ENCODE peak calls at places on chromosomes 11 and 22, in four cellular contexts. One of them, this sample, is unnamed.

GRCh38 chr11:70467196-70468085 is 69.1 kb downstream of the CTTN start:
- DNase-seq in adrenal gland: peak
- DNase-seq in activated B cell treated with CpG ODN at 0.5 μM for 24 hours: no peak
- DNase-seq in lower lobe of right lung: peak
- DNase-seq in this sample: no peak

GRCh38 chr11:2977113-2977512 is 15.0 kb downstream of the NAP1L4 start:
- DNase-seq in adrenal gland: no peak
- DNase-seq in activated B cell treated with CpG ODN at 0.5 μM for 24 hours: no peak
- DNase-seq in lower lobe of right lung: no peak
- DNase-seq in this sample: no peak

GRCh38 chr11:74815966-74816365 is 67.3 kb downstream of the RNF169 start:
- DNase-seq in activated B cell treated with CpG ODN at 0.5 μM for 24 hours: no peak
- DNase-seq in lower lobe of right lung: no peak
- DNase-seq in adrenal gland: no peak
- DNase-seq in this sample: no peak

GRCh38 chr22:25777870-25778269 is 35.9 kb downstream of the MYO18B start:
- DNase-seq in activated B cell treated with CpG ODN at 0.5 μM for 24 hours: no peak
- DNase-seq in lower lobe of right lung: no peak
- DNase-seq in adrenal gland: no peak
- DNase-seq in this sample: no peak

GRCh38 chr11:110518809-110519514 is 89.2 kb downstream of the FDX1 start:
- DNase-seq in lower lobe of right lung: no peak
- DNase-seq in activated B cell treated with CpG ODN at 0.5 μM for 24 hours: no peak
- DNase-seq in adrenal gland: no peak
- DNase-seq in this sample: no peak

GRCh38 chr22:26718905-26719304 is 61.5 kb downstream of the MIAT start:
- DNase-seq in lower lobe of right lung: no peak
- DNase-seq in adrenal gland: no peak
- DNase-seq in activated B cell treated with CpG ODN at 0.5 μM for 24 hours: no peak
- DNase-seq in this sample: no peak

GRCh38 chr11:73576226-73576625 is 21.7 kb downstream of the FAM168A start:
- DNase-seq in activated B cell treated with CpG ODN at 0.5 μM for 24 hours: no peak
- DNase-seq in adrenal gland: no peak
- DNase-seq in lower lobe of right lung: no peak
- DNase-seq in this sample: no peak

GRCh38 chr22:50473855-50474671 is 772 bp downstream of the SBF1 start:
- DNase-seq in activated B cell treated with CpG ODN at 0.5 μM for 24 hours: no peak
- DNase-seq in lower lobe of right lung: peak
- DNase-seq in adrenal gland: no peak
- DNase-seq in this sample: no peak

GRCh38 chr22:38239101-38239761 is 33.6 kb downstream of the TMEM184B start:
- DNase-seq in lower lobe of right lung: no peak
- DNase-seq in adrenal gland: peak
- DNase-seq in activated B cell treated with CpG ODN at 0.5 μM for 24 hours: no peak
- DNase-seq in this sample: peak

GRCh38 chr22:26409705-26410376 is 19.2 kb upstream of the ASPHD2 start:
- DNase-seq in adrenal gland: no peak
- DNase-seq in lower lobe of right lung: no peak
- DNase-seq in activated B cell treated with CpG ODN at 0.5 μM for 24 hours: no peak
- DNase-seq in this sample: no peak

GRCh38 chr11:64449381-64450167 is 90.6 kb downstream of the RPS6KA4 start:
- DNase-seq in activated B cell treated with CpG ODN at 0.5 μM for 24 hours: peak
- DNase-seq in adrenal gland: peak
- DNase-seq in lower lobe of right lung: peak
- DNase-seq in this sample: no peak

GRCh38 chr11:69948256-69949141 is 129.3 kb upstream of the FGF3 start:
- DNase-seq in activated B cell treated with CpG ODN at 0.5 μM for 24 hours: no peak
- DNase-seq in adrenal gland: no peak
- DNase-seq in lower lobe of right lung: no peak
- DNase-seq in this sample: peak

GRCh38 chr22:46777609-46777970 is 15.1 kb downstream of the TBC1D22A start:
- DNase-seq in activated B cell treated with CpG ODN at 0.5 μM for 24 hours: peak
- DNase-seq in lower lobe of right lung: peak
- DNase-seq in adrenal gland: no peak
- DNase-seq in this sample: no peak

GRCh38 chr11:2700415-2701211 is 819 bp upstream of the KCNQ1OT1 start:
- DNase-seq in lower lobe of right lung: peak
- DNase-seq in adrenal gland: peak
- DNase-seq in activated B cell treated with CpG ODN at 0.5 μM for 24 hours: peak
- DNase-seq in this sample: no peak

GRCh38 chr11:64164392-64165312 is 1.3 kb downstream of the MACROD1 start:
- DNase-seq in lower lobe of right lung: no peak
- DNase-seq in activated B cell treated with CpG ODN at 0.5 μM for 24 hours: no peak
- DNase-seq in adrenal gland: no peak
- DNase-seq in this sample: no peak

GRCh38 chr11:75480185-75480889 is 45.4 kb downstream of the GDPD5 start:
- DNase-seq in adrenal gland: no peak
- DNase-seq in activated B cell treated with CpG ODN at 0.5 μM for 24 hours: no peak
- DNase-seq in lower lobe of right lung: no peak
- DNase-seq in this sample: no peak

GRCh38 chr11:133809525-133810178 is 35.7 kb downstream of the SPATA19 start:
- DNase-seq in lower lobe of right lung: no peak
- DNase-seq in activated B cell treated with CpG ODN at 0.5 μM for 24 hours: no peak
- DNase-seq in adrenal gland: no peak
- DNase-seq in this sample: no peak

GRCh38 chr11:126163074-126163700 is 48.3 kb downstream of the RPUSD4 start:
- DNase-seq in lower lobe of right lung: no peak
- DNase-seq in adrenal gland: no peak
- DNase-seq in activated B cell treated with CpG ODN at 0.5 μM for 24 hours: no peak
- DNase-seq in this sample: peak

GRCh38 chr11:77141034-77141433 is 13.0 kb downstream of the MYO7A start:
- DNase-seq in lower lobe of right lung: no peak
- DNase-seq in activated B cell treated with CpG ODN at 0.5 μM for 24 hours: no peak
- DNase-seq in adrenal gland: no peak
- DNase-seq in this sample: peak

GRCh38 chr11:125022551-125022950 is 40.6 kb upstream of the SLC37A2 start:
- DNase-seq in activated B cell treated with CpG ODN at 0.5 μM for 24 hours: no peak
- DNase-seq in adrenal gland: no peak
- DNase-seq in lower lobe of right lung: no peak
- DNase-seq in this sample: no peak

GRCh38 chr11:35990170-35990569 is 46.3 kb downstream of the LDLRAD3 start:
- DNase-seq in lower lobe of right lung: no peak
- DNase-seq in activated B cell treated with CpG ODN at 0.5 μM for 24 hours: no peak
- DNase-seq in adrenal gland: no peak
- DNase-seq in this sample: no peak